ENCODE peak calls at places on chromosomes 5 and 9, in five cellular contexts. P is prostate gland, F is psoas muscle, K is endodermal cell, X is fibroblast of lung. J is an unnamed sample.

GRCh38 chr5:32506809-32507208 is 62.3 kb upstream of the ZFR start:
- DNase-seq in P (no peak), F (peak; percentile 40), K (no peak), X (peak; percentile 71), J (no peak)

GRCh38 chr5:105956456-105957177 is 1714.1 kb downstream of the EFNA5 start:
- DNase-seq in P (no peak), F (no peak), K (no peak), X (peak; percentile 39), J (peak; percentile 5)

GRCh38 chr5:112977440-112977861 is 853 bp downstream of the DCP2 start:
- DNase-seq in P (no peak), F (no peak), K (no peak), X (peak; percentile 21), J (no peak)

GRCh38 chr5:169942181-169942580 is 38.1 kb downstream of the INSYN2B start:
- DNase-seq in P (no peak), F (no peak), K (no peak), X (no peak), J (no peak)

GRCh38 chr9:124206391-124206790 is 51.4 kb upstream of the NEK6 start:
- DNase-seq in P (no peak), F (no peak), K (peak; percentile 10), X (no peak), J (no peak)

GRCh38 chr9:17852108-17852507 is 273.2 kb downstream of the SH3GL2 start:
- DNase-seq in P (no peak), F (no peak), K (no peak), X (no peak), J (no peak)

GRCh38 chr9:2602704-2603116 is 18.9 kb upstream of the VLDLR start:
- DNase-seq in P (no peak), F (no peak), K (no peak), X (no peak), J (no peak)

GRCh38 chr9:105046907-105047651 is 119.1 kb upstream of the ABCA1 start:
- DNase-seq in P (no peak), F (no peak), K (no peak), X (no peak), J (no peak)

GRCh38 chr5:6850033-6850432 is 136.8 kb downstream of the TENT4A start:
- DNase-seq in P (no peak), F (no peak), K (no peak), X (no peak), J (no peak)

GRCh38 chr5:120991569-120991968 is 527.5 kb downstream of the PRR16 start:
- DNase-seq in P (no peak), F (no peak), K (no peak), X (no peak), J (no peak)

GRCh38 chr5:151214614-151215545 is 9.0 kb downstream of the CCDC69 start:
- DNase-seq in P (no peak), F (no peak), K (peak; percentile 31), X (no peak), J (no peak)

GRCh38 chr9:4073371-4073770 is 226.5 kb downstream of the GLIS3 start:
- DNase-seq in P (no peak), F (no peak), K (peak; percentile 85), X (no peak), J (no peak)

GRCh38 chr5:94667937-94668336 is 49.5 kb downstream of the SLF1 start:
- DNase-seq in P (no peak), F (no peak), K (no peak), X (no peak), J (no peak)

GRCh38 chr5:80961376-80962281 is 1.5 kb downstream of the RASGRF2 start:
- DNase-seq in P (no peak), F (no peak), K (no peak), X (peak; percentile 47), J (no peak)

GRCh38 chr9:80440724-80441123 is 869.0 kb downstream of the TLE4 start:
- DNase-seq in P (no peak), F (no peak), K (no peak), X (no peak), J (no peak)

GRCh38 chr5:154543380-154543779 is 65.4 kb upstream of the HAND1 start:
- DNase-seq in P (no peak), F (no peak), K (no peak), X (peak; percentile 10), J (no peak)

GRCh38 chr5:148864113-148864841 is 37.9 kb downstream of the ADRB2 start:
- DNase-seq in P (no peak), F (no peak), K (no peak), X (no peak), J (no peak)

GRCh38 chr5:174145821-174146220 is 100.3 kb downstream of the NSG2 start:
- DNase-seq in P (no peak), F (no peak), K (peak; percentile 66), X (no peak), J (no peak)

GRCh38 chr5:173258466-173258865 is 23.5 kb upstream of the NKX2-5 start:
- DNase-seq in P (no peak), F (no peak), K (no peak), X (no peak), J (no peak)

GRCh38 chr9:101592788-101593187 is 2.0 kb downstream of the PPP3R2 start:
- DNase-seq in P (no peak), F (no peak), K (no peak), X (no peak), J (no peak)

GRCh38 chr9:131781069-131781468 is 41.2 kb upstream of the RAPGEF1 start:
- DNase-seq in P (no peak), F (no peak), K (no peak), X (no peak), J (no peak)

GRCh38 chr9:33124716-33125378 is 42.3 kb downstream of the B4GALT1 start:
- DNase-seq in P (no peak), F (no peak), K (no peak), X (no peak), J (no peak)

GRCh38 chr5:172370237-172370640 is 84.1 kb downstream of the SH3PXD2B start:
- DNase-seq in P (no peak), F (no peak), K (no peak), X (no peak), J (no peak)

GRCh38 chr5:144166696-144167095 is 3.8 kb downstream of the YIPF5 start:
- DNase-seq in P (no peak), F (no peak), K (no peak), X (no peak), J (no peak)

GRCh38 chr5:143828710-143829109 is 16.7 kb downstream of the HMHB1 start:
- DNase-seq in P (no peak), F (no peak), K (no peak), X (no peak), J (no peak)

GRCh38 chr5:73312146-73312871 is 136.3 kb downstream of the FOXD1 start:
- DNase-seq in P (no peak), F (no peak), K (no peak), X (peak; percentile 90), J (peak; percentile 39)

GRCh38 chr5:16736158-16736994 is 119.6 kb upstream of the RETREG1 start:
- DNase-seq in P (peak; percentile 82), F (no peak), K (peak; percentile 79), X (peak; percentile 91), J (peak; percentile 47)

GRCh38 chr5:150945501-150945900 is 40.7 kb upstream of the ZNF300 start:
- DNase-seq in P (no peak), F (no peak), K (no peak), X (peak; percentile 21), J (no peak)

GRCh38 chr9:135821116-135821515 is 86.2 kb downstream of the CAMSAP1 start:
- DNase-seq in P (no peak), F (no peak), K (no peak), X (no peak), J (no peak)

GRCh38 chr9:135817951-135818717 is 89.2 kb downstream of the CAMSAP1 start:
- DNase-seq in P (no peak), F (no peak), K (no peak), X (no peak), J (no peak)

GRCh38 chr9:135818718-135819475 is 88.4 kb downstream of the CAMSAP1 start:
- DNase-seq in P (no peak), F (no peak), K (no peak), X (no peak), J (no peak)

GRCh38 chr9:135820661-135821060 is 86.7 kb downstream of the CAMSAP1 start:
- DNase-seq in P (no peak), F (no peak), K (no peak), X (no peak), J (no peak)

GRCh38 chr9:135819905-135820304 is 87.4 kb downstream of the CAMSAP1 start:
- DNase-seq in P (no peak), F (no peak), K (peak; percentile 68), X (no peak), J (no peak)
- TF ChIP-seq CTCF in P (no peak), F (no peak), K (peak; percentile 73), X (no peak), J (no peak)

DNA sequence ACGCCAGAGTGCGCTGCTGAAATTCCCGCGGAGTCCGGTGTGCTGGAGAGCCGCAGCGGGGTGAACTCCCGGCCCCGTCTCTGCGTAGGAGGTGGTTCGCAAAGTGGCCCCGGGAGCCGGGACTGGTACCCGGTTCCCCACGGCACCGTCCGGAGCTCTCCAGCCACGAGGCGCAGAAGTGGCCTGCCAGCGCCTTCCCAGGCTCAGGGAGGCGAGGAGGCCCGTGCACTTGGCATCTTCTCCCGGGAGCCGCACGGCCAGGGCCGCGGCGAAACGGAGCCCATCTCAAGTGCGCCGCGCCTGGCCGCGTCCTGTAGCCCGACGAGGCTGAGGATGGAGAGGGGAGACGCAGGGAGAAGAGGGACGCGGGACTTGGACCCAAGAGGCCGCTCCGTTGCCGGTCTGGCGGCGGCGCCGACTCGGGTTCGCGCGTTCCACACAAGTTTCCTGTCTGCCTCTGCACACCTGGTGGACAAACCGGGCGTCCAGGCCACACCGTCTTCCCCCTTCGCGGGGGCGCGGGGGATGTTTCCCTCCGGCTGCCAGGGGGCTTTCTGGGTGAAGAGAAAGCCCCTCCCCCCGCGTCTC is 1.0 kb upstream of the IRX1 start:
- DNase-seq in P (no peak), F (no peak), K (peak; percentile 84), X (no peak), J (no peak)
- TF ChIP-seq CTCF in P (no peak), F (no peak), K (peak; percentile 57), X (no peak), J (no peak)

GRCh38 chr5:52786391-52786790 is 1.3 kb upstream of the ITGA1 start:
- DNase-seq in P (no peak), F (no peak), K (no peak), X (no peak), J (no peak)

GRCh38 chr5:52787600-52788504 is at the start of the genes ITGA1 and PELO:
- DNase-seq in P (peak; percentile 58), F (peak; percentile 79), K (peak; percentile 92), X (peak; percentile 88), J (no peak)

GRCh38 chr5:52788505-52788821 is 747 bp downstream of the ITGA1 start:
- DNase-seq in P (no peak), F (no peak), K (no peak), X (no peak), J (no peak)

GRCh38 chr5:52789378-52789777 is 1.7 kb downstream of the ITGA1 start:
- DNase-seq in P (no peak), F (no peak), K (no peak), X (no peak), J (no peak)

GRCh38 chr5:52786937-52787599 is 648 bp upstream of the ITGA1 start:
- DNase-seq in P (peak; percentile 48), F (no peak), K (peak; percentile 69), X (no peak), J (no peak)
- TF ChIP-seq CTCF in P (peak; percentile 50), F (peak; percentile 29), K (peak; percentile 63), X (peak; percentile 10), J (peak; percentile 57)

DNA sequence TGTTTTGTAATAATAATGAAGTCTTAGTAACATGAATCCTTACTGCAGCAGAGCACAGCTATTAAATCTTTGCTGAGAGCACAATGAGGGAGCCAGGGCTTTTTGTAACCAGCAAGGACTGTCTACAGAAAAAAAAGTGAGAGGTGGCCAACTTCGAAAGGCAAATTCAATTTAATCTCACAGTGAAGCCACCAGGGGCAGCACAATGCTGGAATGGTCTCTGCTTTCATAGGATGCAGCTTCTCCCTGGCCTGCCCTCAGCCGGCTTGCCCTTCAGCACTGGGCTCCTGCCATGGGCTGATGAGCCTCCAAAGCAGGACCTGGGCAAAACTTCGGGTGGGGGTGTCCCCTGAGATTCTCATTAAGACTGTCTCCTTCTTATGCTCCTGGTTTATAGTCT is 134.3 kb downstream of the GNAQ start:
- DNase-seq in P (no peak), F (no peak), K (peak; percentile 70), X (peak; percentile 56), J (no peak)
- TF ChIP-seq CTCF in P (no peak), F (peak; percentile 7), K (peak; percentile 70), X (peak; percentile 16), J (peak; percentile 21)